ENCODE peak calls at places on chromosome 12, in eight cellular contexts. K, E, G, Q, A, T, P and M are unnamed samples.
A peak's percentile ranks its signal among the peaks of the same experiment; 100 is the strongest.

GRCh38 chr12:77107121-77107520 is 41.8 kb upstream of the E2F7 start:
- DNase-seq in K (no peak), E (no peak), G (no peak), Q (no peak), A (no peak), T (no peak), P (no peak), M (no peak)

GRCh38 chr12:121038861-121039654 is at the start of gene OASL:
- DNase-seq in K (no peak), E (no peak), G (no peak), Q (no peak), A (peak; percentile 33), T (peak; percentile 20), P (peak; percentile 56), M (peak; percentile 71)

GRCh38 chr12:22728989-22729388 is 104.0 kb downstream of the ETNK1 start:
- DNase-seq in K (no peak), E (no peak), G (no peak), Q (no peak), A (no peak), T (no peak), P (peak; percentile 7), M (no peak)

GRCh38 chr12:47557401-47557800 is 148.4 kb downstream of the RPAP3 start:
- DNase-seq in K (no peak), E (no peak), G (no peak), Q (no peak), A (no peak), T (no peak), P (no peak), M (no peak)

GRCh38 chr12:57093412-57094193 is 4.7 kb downstream of the NAB2 start:
- DNase-seq in K (peak; percentile 56), E (peak; percentile 70), G (peak; percentile 78), Q (peak; percentile 67), A (peak; percentile 62), T (peak; percentile 38), P (peak; percentile 90), M (peak; percentile 81)

GRCh38 chr12:27280412-27280811 is 36.3 kb downstream of the STK38L start:
- DNase-seq in K (no peak), E (no peak), G (no peak), Q (no peak), A (no peak), T (no peak), P (no peak), M (no peak)

GRCh38 chr12:3333583-3333982 is 157.4 kb upstream of the PRMT8 start:
- DNase-seq in K (no peak), E (peak; percentile 70), G (no peak), Q (no peak), A (no peak), T (no peak), P (no peak), M (no peak)

GRCh38 chr12:116495260-116495659 is 63.9 kb upstream of the MAP1LC3B2 start:
- DNase-seq in K (no peak), E (no peak), G (no peak), Q (peak; percentile 21), A (no peak), T (no peak), P (no peak), M (no peak)

GRCh38 chr12:15731940-15732339 is 57.2 kb downstream of the EPS8 start:
- DNase-seq in K (no peak), E (no peak), G (no peak), Q (no peak), A (no peak), T (no peak), P (no peak), M (no peak)

GRCh38 chr12:127779301-127780045 is 487.5 kb upstream of the TMEM132C start:
- DNase-seq in K (no peak), E (no peak), G (no peak), Q (no peak), A (no peak), T (no peak), P (no peak), M (no peak)

GRCh38 chr12:127767631-127768030 is 499.3 kb upstream of the TMEM132C start:
- DNase-seq in K (no peak), E (no peak), G (no peak), Q (no peak), A (no peak), T (no peak), P (no peak), M (no peak)

GRCh38 chr12:127774828-127775227 is 492.1 kb upstream of the TMEM132C start:
- DNase-seq in K (no peak), E (no peak), G (no peak), Q (no peak), A (no peak), T (no peak), P (no peak), M (no peak)

GRCh38 chr12:127770123-127770522 is 496.8 kb upstream of the TMEM132C start:
- DNase-seq in K (no peak), E (no peak), G (no peak), Q (no peak), A (no peak), T (no peak), P (no peak), M (no peak)

DNA sequence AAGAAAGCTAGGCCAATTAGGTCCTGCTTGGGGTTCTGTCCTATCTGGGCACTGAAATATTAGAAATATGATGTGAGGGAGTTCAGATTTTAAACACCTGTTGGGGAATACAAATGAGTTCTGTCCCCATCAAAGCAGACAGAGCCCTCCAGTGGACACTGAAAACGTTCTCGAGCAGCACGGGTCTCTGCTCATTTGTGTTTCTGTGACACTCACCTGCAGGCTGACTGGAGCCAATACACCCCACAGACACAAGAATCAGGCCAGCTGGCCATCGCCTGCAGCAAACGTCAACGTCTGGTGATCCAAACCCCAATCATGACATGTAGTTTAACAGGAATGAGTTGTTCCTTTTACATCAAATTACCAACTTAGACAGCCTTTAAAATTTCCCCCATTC is 493.4 kb upstream of the TMEM132C start:
- DNase-seq in K (no peak), E (peak; percentile 18), G (no peak), Q (no peak), A (no peak), T (no peak), P (no peak), M (no peak)
- H3K4me3 ChIP-seq in K (no peak overlapping the region), E (no peak overlapping the region), G (no peak overlapping the region), Q (no peak overlapping the region), A (no peak overlapping the region), T (no peak overlapping the region), P (no peak overlapping the region), M (no peak overlapping the region)

DNA sequence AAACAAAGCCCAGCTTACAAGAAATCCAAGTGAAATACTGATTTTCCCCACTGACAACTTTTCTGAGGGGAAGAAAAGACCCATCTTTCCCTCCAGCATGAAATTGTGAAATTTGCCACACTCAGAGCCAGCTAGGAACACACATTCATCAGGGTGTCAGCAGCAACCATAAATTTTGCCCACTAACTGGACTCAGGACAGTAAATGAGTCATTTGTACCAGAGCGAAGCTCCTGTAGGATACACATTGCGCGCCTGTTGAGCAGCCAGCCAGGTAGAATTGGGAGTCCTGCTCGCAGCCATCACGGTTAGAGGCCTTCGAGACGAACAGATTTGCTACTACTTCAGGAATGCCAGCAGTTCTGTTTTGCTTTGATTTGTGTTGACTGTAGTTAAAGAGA is 117.7 kb downstream of the KICS2 start:
- DNase-seq in K (peak; percentile 34), E (no peak), G (peak; percentile 61), Q (no peak), A (no peak), T (no peak), P (peak; percentile 23), M (no peak)
- H3K4me3 ChIP-seq in K (no peak overlapping the region), E (no peak overlapping the region), G (no peak overlapping the region), Q (no peak overlapping the region), A (no peak overlapping the region), T (no peak overlapping the region), P (no peak overlapping the region), M (no peak overlapping the region)

GRCh38 chr12:124863409-124864325 is at the start of gene SCARB1:
- DNase-seq in K (peak; percentile 89), E (peak; percentile 89), G (peak; percentile 92), Q (peak; percentile 27), A (peak; percentile 14), T (peak; percentile 71), P (peak; percentile 82), M (peak; percentile 90)

GRCh38 chr12:124862768-124863408 is 776 bp downstream of the SCARB1 start:
- DNase-seq in K (peak; percentile 26), E (peak; percentile 35), G (no peak), Q (no peak), A (no peak), T (peak; percentile 15), P (peak; percentile 65), M (peak; percentile 50)

GRCh38 chr12:124864326-124864752 is 675 bp upstream of the SCARB1 start:
- DNase-seq in K (peak; percentile 28), E (no peak), G (peak; percentile 53), Q (no peak), A (no peak), T (no peak), P (no peak), M (no peak)

GRCh38 chr12:124861898-124862676 is 1.6 kb downstream of the SCARB1 start:
- DNase-seq in K (no peak), E (no peak), G (no peak), Q (no peak), A (no peak), T (no peak), P (no peak), M (peak; percentile 40)

GRCh38 chr12:124861492-124861891 is 2.2 kb downstream of the SCARB1 start:
- DNase-seq in K (no peak), E (no peak), G (peak; percentile 76), Q (peak; percentile 39), A (no peak), T (peak; percentile 62), P (peak; percentile 81), M (peak; percentile 56)
- H3K4me3 ChIP-seq in K (no peak overlapping the region), E (no peak overlapping the region), G (no peak overlapping the region), Q (peak overlapping the region; percentile 72), A (no peak overlapping the region), T (no peak overlapping the region), P (peak overlapping the region; percentile 2), M (peak overlapping the region; percentile 88)

GRCh38 chr12:30999723-31000122 is 73.2 kb downstream of the TSPAN11 start:
- DNase-seq in K (no peak), E (no peak), G (peak; percentile 13), Q (no peak), A (no peak), T (no peak), P (no peak), M (no peak)

GRCh38 chr12:30997685-30998440 is 71.3 kb downstream of the TSPAN11 start:
- DNase-seq in K (no peak), E (no peak), G (peak; percentile 26), Q (no peak), A (no peak), T (no peak), P (no peak), M (no peak)

GRCh38 chr12:30996752-30997151 is 70.2 kb downstream of the TSPAN11 start:
- DNase-seq in K (no peak), E (no peak), G (no peak), Q (no peak), A (no peak), T (no peak), P (no peak), M (no peak)

GRCh38 chr12:31000751-31001150 is 72.9 kb upstream of the DDX11 start:
- DNase-seq in K (no peak), E (no peak), G (peak; percentile 1), Q (no peak), A (no peak), T (peak; percentile 65), P (peak; percentile 16), M (no peak)

DNA sequence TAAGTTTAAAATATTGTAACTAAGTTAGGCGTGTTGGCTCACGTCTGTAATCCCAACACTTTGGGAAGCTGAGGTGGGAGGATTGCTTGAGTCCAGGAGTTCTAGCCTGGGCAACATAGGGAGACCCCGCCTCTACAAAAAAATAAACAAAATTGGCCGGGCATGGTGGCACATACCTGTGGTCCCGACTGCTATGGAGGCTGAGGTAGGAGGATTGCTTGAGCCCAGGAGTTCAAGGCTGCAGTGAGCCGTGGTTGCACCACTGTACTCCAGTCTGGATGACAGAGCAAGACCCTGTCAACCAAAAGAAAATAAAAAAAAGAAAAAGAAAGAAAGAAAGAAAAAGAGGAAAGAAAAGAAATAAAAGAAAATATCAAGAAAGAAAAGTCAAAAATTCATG is 72.5 kb downstream of the TSPAN11 start:
- DNase-seq in K (no peak), E (no peak), G (peak; percentile 3), Q (no peak), A (no peak), T (no peak), P (no peak), M (no peak)
- H3K4me3 ChIP-seq in K (no peak overlapping the region), E (no peak overlapping the region), G (no peak overlapping the region), Q (no peak overlapping the region), A (no peak overlapping the region), T (no peak overlapping the region), P (no peak overlapping the region), M (no peak overlapping the region)